ENCODE peak calls at places on chromosomes 11 and 22, in six cellular contexts. I is body of pancreas, E is BJ, K is foreskin keratinocyte, R is EL, Q is adrenal gland. N is an unnamed sample.

GRCh38 chr22:23527971-23528740 is 51.9 kb downstream of the IGLL1 start:
- DNase-seq in I (no peak), E (no peak), K (no peak), R (no peak), Q (no peak), N (no peak)

GRCh38 chr11:33055361-33055760 is 16.0 kb downstream of the TCP11L1 start:
- DNase-seq in I (no peak), E (no peak), K (no peak), R (no peak), Q (peak), N (no peak)

GRCh38 chr11:126462422-126462821 is 106.9 kb downstream of the ST3GAL4 start:
- DNase-seq in I (no peak), E (no peak), K (no peak), R (no peak), Q (no peak), N (no peak)

GRCh38 chr22:24833881-24834495 is 28.0 kb downstream of the SGSM1 start:
- DNase-seq in I (no peak), E (no peak), K (no peak), R (no peak), Q (no peak), N (no peak)

GRCh38 chr22:27149886-27150529 is 492.6 kb downstream of the MIAT start:
- DNase-seq in I (no peak), E (no peak), K (no peak), R (no peak), Q (no peak), N (peak)

GRCh38 chr11:12777208-12777874 is 103.1 kb downstream of the TEAD1 start:
- DNase-seq in I (no peak), E (peak), K (no peak), R (peak), Q (no peak), N (peak)

GRCh38 chr11:131190446-131190845 is 180.0 kb upstream of the NTM start:
- DNase-seq in I (no peak), E (no peak), K (no peak), R (no peak), Q (no peak), N (no peak)

GRCh38 chr22:49975543-49976389 is 15.2 kb downstream of the PIM3 start:
- DNase-seq in I (no peak), E (no peak), K (no peak), R (no peak), Q (peak), N (no peak)

GRCh38 chr11:72972541-72973128 is 158.4 kb downstream of the ATG16L2 start:
- DNase-seq in I (no peak), E (no peak), K (no peak), R (peak), Q (no peak), N (peak)

GRCh38 chr22:19203839-19204238 is 25.3 kb upstream of the SLC25A1 start:
- DNase-seq in I (no peak), E (no peak), K (no peak), R (no peak), Q (no peak), N (no peak)

GRCh38 chr22:26546282-26546681 is 34.0 kb upstream of the TFIP11 start:
- DNase-seq in I (no peak), E (no peak), K (no peak), R (no peak), Q (no peak), N (no peak)

GRCh38 chr11:75334976-75335375 is 16.5 kb downstream of the ARRB1 start:
- DNase-seq in I (peak), E (no peak), K (no peak), R (no peak), Q (no peak), N (no peak)

GRCh38 chr11:115544422-115544821 is 40.2 kb upstream of the CADM1 start:
- DNase-seq in I (no peak), E (no peak), K (no peak), R (no peak), Q (no peak), N (no peak)

N was measured in AG08395.